ENCODE peak calls at places on chromosomes 6 and 20, in six cellular contexts. T is neuronal stem cell, G is IMR-90, Z is H9, S is H1, R is trophoblast cell. D is an unnamed sample.

GRCh38 chr6:129440691-129441090 is 269.3 kb downstream of the ARHGAP18 start:
- DNase-seq in Z (peak; percentile 34), T (peak; percentile 39), G (peak; percentile 20), S (no peak), R (peak; percentile 4), D (no peak)

GRCh38 chr20:38001173-38001875 is 31.9 kb downstream of the TTI1 start:
- DNase-seq in Z (no peak), T (no peak), S (no peak), R (peak; percentile 61), G (peak; percentile 91), D (peak; percentile 87)

GRCh38 chr6:32937230-32937633 is 3.6 kb downstream of the HLA-DMB start:
- DNase-seq in R (peak; percentile 16), Z (no peak), G (no peak), T (no peak), S (no peak), D (no peak)

GRCh38 chr6:56757585-56757984 is 114.9 kb upstream of the DST start:
- DNase-seq in T (no peak), Z (no peak), S (no peak), G (peak; percentile 71), R (peak; percentile 59), D (peak; percentile 80)

GRCh38 chr20:2109425-2110210 is 8.0 kb downstream of the STK35 start:
- DNase-seq in R (no peak), G (no peak), Z (no peak), T (no peak), S (no peak), D (peak; percentile 76)

GRCh38 chr6:109483744-109484075 is 691 bp upstream of the ZBTB24 start:
- DNase-seq in T (no peak), G (no peak), R (no peak), Z (no peak), S (no peak), D (no peak)

GRCh38 chr20:15895560-15896084 is 677.6 kb downstream of the KIF16B start:
- DNase-seq in T (no peak), Z (no peak), R (no peak), G (no peak), S (no peak), D (no peak)

GRCh38 chr6:161536141-161536735 is 262.4 kb upstream of the AGPAT4 start:
- DNase-seq in G (no peak), S (no peak), R (no peak), T (peak; percentile 9), Z (no peak), D (no peak)

GRCh38 chr6:4466260-4466659 is 309.9 kb upstream of the CDYL start:
- DNase-seq in T (no peak), R (no peak), G (peak; percentile 68), Z (no peak), S (no peak), D (peak; percentile 44)

DNA sequence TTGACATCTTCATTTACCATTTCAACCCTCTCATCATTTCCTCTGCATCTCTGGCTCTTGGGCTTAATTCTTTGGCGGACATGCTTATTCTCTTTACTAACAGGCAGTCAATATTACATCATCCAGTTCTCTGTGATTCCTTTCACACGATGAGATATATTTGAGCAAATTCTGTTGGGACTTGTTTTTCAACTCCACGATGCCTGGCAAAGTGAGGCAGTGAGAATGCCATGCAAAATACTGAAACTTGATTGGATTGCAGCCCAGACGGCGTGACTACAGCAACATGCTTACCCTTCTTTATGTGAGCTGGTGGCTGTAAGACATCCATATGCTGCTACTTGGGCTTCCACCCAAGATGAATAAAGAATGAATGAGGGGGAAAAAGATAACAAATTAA is 101.7 kb upstream of the SPACA1 start:
- DNase-seq in T (no peak), Z (no peak), R (no peak), G (no peak), S (no peak), D (no peak)
- H3K4me2 ChIP-seq in T (no peak overlapping the region), Z (no peak overlapping the region), R (no peak overlapping the region), G (no peak overlapping the region), S (no peak overlapping the region), D (no peak overlapping the region)

GRCh38 chr20:63517376-63518309 is 2.9 kb upstream of the PPDPF start:
- DNase-seq in G (no peak), S (no peak), T (no peak), Z (no peak), R (no peak), D (no peak)
- H4K91ac ChIP-seq in G (no peak overlapping the region), S (peak overlapping the region; percentile 6), T (no peak overlapping the region), Z (no peak overlapping the region), R (no peak overlapping the region), D (no peak overlapping the region)

GRCh38 chr20:719068-719467 is 43.5 kb upstream of the SCRT2 start:
- DNase-seq in S (no peak), G (no peak), R (no peak), Z (no peak), T (no peak), D (no peak)
- H3K4me2 ChIP-seq in S (no peak overlapping the region), G (no peak overlapping the region), R (no peak overlapping the region), Z (no peak overlapping the region), T (no peak overlapping the region), D (no peak overlapping the region)

GRCh38 chr6:67814262-67814661 is 820.8 kb upstream of the ADGRB3 start:
- DNase-seq in S (no peak), R (no peak), T (no peak), G (no peak), Z (no peak), D (no peak)

GRCh38 chr6:67812125-67812524 is 823.0 kb upstream of the ADGRB3 start:
- DNase-seq in Z (no peak), G (no peak), R (no peak), S (no peak), T (no peak), D (no peak)

GRCh38 chr6:67812693-67813092 is 822.4 kb upstream of the ADGRB3 start:
- DNase-seq in G (no peak), S (no peak), Z (no peak), T (no peak), R (no peak), D (no peak)

GRCh38 chr6:67818322-67818721 is 816.8 kb upstream of the ADGRB3 start:
- DNase-seq in S (no peak), R (no peak), Z (no peak), G (no peak), T (no peak), D (no peak)

DNA sequence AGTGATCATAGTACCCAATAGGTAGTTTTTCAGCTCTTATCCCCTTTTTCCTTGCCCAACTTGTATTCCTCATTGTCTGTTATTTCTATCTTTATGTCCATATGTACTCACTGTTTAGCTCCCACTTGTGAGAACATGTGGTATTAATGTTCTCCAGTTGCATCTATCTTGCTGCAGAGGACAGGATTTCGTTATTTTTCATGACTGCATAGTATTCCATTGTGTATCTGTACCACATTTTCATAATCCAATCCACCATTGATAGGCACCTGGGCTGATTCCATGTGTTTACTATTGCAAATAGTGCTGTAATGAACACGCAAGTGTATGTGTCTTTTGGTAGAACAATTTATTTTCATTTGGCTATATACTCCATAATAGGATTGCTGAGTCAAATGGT is 819.5 kb upstream of the ADGRB3 start:
- DNase-seq in Z (no peak), G (no peak), S (no peak), R (no peak), T (no peak), D (no peak)
- H4K91ac ChIP-seq in Z (no peak overlapping the region), G (no peak overlapping the region), S (no peak overlapping the region), R (no peak overlapping the region), T (no peak overlapping the region), D (no peak overlapping the region)

GRCh38 chr6:113120577-113121285 is 736.4 kb upstream of the MARCKS start:
- DNase-seq in T (no peak), R (peak; percentile 95), Z (no peak), G (peak; percentile 93), S (no peak), D (peak; percentile 94)
- H3K4me2 ChIP-seq in T (no peak overlapping the region), R (no peak overlapping the region), Z (no peak overlapping the region), G (peak overlapping the region; percentile 3), S (no peak overlapping the region), D (peak overlapping the region; percentile 14)

DNA sequence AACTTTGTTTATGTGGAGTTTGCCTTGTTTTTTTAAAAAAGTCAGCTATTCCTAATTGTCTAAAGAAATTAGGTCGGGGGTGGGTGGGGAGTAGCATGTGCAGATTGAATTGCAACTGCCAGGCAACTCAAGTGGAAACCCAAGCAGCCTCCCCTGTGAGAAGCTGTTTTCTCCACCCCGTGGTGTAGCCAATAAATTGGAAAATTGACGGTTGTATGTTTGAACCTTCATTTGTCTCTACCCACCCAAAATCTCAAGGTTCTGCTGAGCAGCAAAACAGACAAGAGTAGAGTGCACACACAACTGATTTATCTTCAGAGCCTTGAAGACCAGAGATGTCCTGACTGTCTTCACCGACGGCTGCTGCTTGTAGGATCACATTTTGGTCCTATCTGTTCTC is 88.5 kb downstream of the DTD1 start:
- DNase-seq in Z (no peak), G (no peak), S (no peak), T (no peak), R (no peak), D (no peak)
- H4K91ac ChIP-seq in Z (no peak overlapping the region), G (no peak overlapping the region), S (no peak overlapping the region), T (no peak overlapping the region), R (no peak overlapping the region), D (no peak overlapping the region)

GRCh38 chr6:139747154-139747553 is 372.7 kb upstream of the CITED2 start:
- DNase-seq in T (no peak), G (no peak), S (no peak), Z (no peak), R (peak; percentile 71), D (no peak)

GRCh38 chr6:139743629-139744028 is 369.2 kb upstream of the CITED2 start:
- DNase-seq in T (no peak), Z (no peak), G (peak; percentile 92), R (peak; percentile 85), S (no peak), D (peak; percentile 68)

GRCh38 chr6:139744891-139745290 is 370.4 kb upstream of the CITED2 start:
- DNase-seq in T (no peak), S (no peak), G (no peak), Z (no peak), R (no peak), D (no peak)

GRCh38 chr6:139742671-139743070 is 368.2 kb upstream of the CITED2 start:
- DNase-seq in Z (no peak), T (no peak), G (no peak), S (no peak), R (no peak), D (no peak)

GRCh38 chr6:139744038-139744437 is 369.6 kb upstream of the CITED2 start:
- DNase-seq in R (no peak), T (no peak), G (no peak), Z (no peak), S (no peak), D (no peak)
- H3K4me2 ChIP-seq in R (no peak overlapping the region), T (no peak overlapping the region), G (peak overlapping the region; percentile 7), Z (no peak overlapping the region), S (no peak overlapping the region), D (no peak overlapping the region)

DNA sequence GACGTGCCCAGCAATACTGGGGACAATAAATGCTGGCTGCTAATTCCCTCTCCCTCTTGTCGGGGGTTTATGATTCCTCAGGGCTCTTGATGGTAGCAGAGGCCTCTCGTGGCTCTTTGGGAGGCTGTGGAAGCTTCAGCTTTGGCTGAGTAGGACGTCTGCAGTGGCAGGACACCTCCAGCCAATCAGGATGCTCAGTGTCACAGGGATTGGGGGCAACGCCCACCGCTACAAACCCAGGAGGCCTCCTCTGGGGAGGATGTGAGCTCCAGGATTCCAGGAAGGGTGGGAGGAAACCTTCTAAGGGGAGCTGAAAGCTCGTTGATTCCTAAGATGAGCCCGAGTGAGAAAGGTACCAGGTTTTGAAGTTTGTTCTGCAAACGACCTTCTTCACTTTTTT is 19.4 kb downstream of the RSPO4 start:
- DNase-seq in T (no peak), R (no peak), G (no peak), S (no peak), Z (peak; percentile 77), D (no peak)
- H4K91ac ChIP-seq in T (no peak overlapping the region), R (no peak overlapping the region), G (no peak overlapping the region), S (no peak overlapping the region), Z (no peak overlapping the region), D (no peak overlapping the region)

GRCh38 chr20:47263080-47263479 is 93.4 kb downstream of the ZMYND8 start:
- DNase-seq in S (no peak), G (no peak), Z (no peak), R (no peak), T (no peak), D (no peak)
- H3K4me2 ChIP-seq in S (no peak overlapping the region), G (no peak overlapping the region), Z (no peak overlapping the region), R (no peak overlapping the region), T (no peak overlapping the region), D (no peak overlapping the region)